ENCODE peak calls at places on chromosomes 12 and 14, in four cellular contexts. U is endothelial cell of umbilical vein, K is WERI-Rb-1, D is lower lobe of right lung. R is an unnamed sample.

GRCh38 chr12:49667319-49668090 is 39.7 kb downstream of the FMNL3 start:
- DNase-seq in U (no peak), D (no peak), K (no peak), R (no peak)

GRCh38 chr12:52372216-52373154 is 5.2 kb upstream of the KRT85 start:
- DNase-seq in U (peak; percentile 73), D (peak; percentile 80), K (peak; percentile 71), R (peak; percentile 90)

GRCh38 chr12:12167847-12168246 is 97.1 kb downstream of the BCL2L14 start:
- DNase-seq in U (no peak), D (no peak), K (no peak), R (no peak)

GRCh38 chr14:101235042-101235871 is 326.0 kb upstream of the DIO3 start:
- DNase-seq in D (peak; percentile 69), K (peak; percentile 60), U (peak; percentile 55), R (peak; percentile 50)

GRCh38 chr12:31659087-31659942 is at the start of gene ETFBKMT:
- DNase-seq in U (peak; percentile 89), K (peak; percentile 95), D (peak; percentile 91), R (peak; percentile 93)

GRCh38 chr14:98177551-98177950 is 1094.4 kb downstream of the BCL11B start:
- DNase-seq in K (no peak), D (no peak), U (no peak), R (no peak)

GRCh38 chr14:56159066-56159465 is 40.9 kb downstream of the PELI2 start:
- DNase-seq in U (no peak), D (no peak), K (no peak), R (no peak)

GRCh38 chr14:89337161-89337560 is 79.9 kb downstream of the FOXN3 start:
- DNase-seq in U (no peak), D (no peak), K (no peak), R (no peak)

GRCh38 chr12:13362260-13362841 is 165.8 kb downstream of the EMP1 start:
- DNase-seq in D (peak; percentile 54), K (peak; percentile 79), U (peak; percentile 48), R (no peak)

GRCh38 chr12:24821691-24822090 is 127.2 kb downstream of the BCAT1 start:
- DNase-seq in U (no peak), K (no peak), D (no peak), R (no peak)

GRCh38 chr14:69987416-69988144 is 108.4 kb downstream of the SMOC1 start:
- DNase-seq in K (no peak), D (no peak), U (no peak), R (no peak)

GRCh38 chr14:65095633-65096205 is 6.6 kb downstream of the MAX start:
- DNase-seq in D (no peak), K (no peak), U (peak; percentile 29), R (no peak)

GRCh38 chr14:90810808-90811207 is 5.4 kb downstream of the TTC7B start:
- DNase-seq in K (peak; percentile 97), D (no peak), U (no peak), R (no peak)

GRCh38 chr14:72472845-72473244 is 421.1 kb downstream of the DPF3 start:
- DNase-seq in U (no peak), K (no peak), D (no peak), R (no peak)

GRCh38 chr12:121260091-121260490 is 36.4 kb downstream of the CAMKK2 start:
- DNase-seq in K (no peak), U (no peak), D (no peak), R (no peak)

GRCh38 chr12:109377139-109377685 is 29.5 kb downstream of the MYO1H start:
- DNase-seq in K (no peak), U (no peak), D (no peak), R (no peak)

GRCh38 chr12:108129017-108129812 is at the start of gene WSCD2:
- DNase-seq in K (peak; percentile 87), D (peak; percentile 52), U (no peak), R (peak; percentile 67)

GRCh38 chr14:67385120-67385519 is 25.0 kb downstream of the EIF2S1 start:
- DNase-seq in K (no peak), U (no peak), D (no peak), R (no peak)

GRCh38 chr12:121224591-121224990 is 14.7 kb downstream of the P2RX4 start:
- DNase-seq in K (no peak), D (no peak), U (no peak), R (no peak)

GRCh38 chr12:71947645-71948105 is 9.0 kb downstream of the TPH2 start:
- DNase-seq in K (peak; percentile 82), U (no peak), D (peak; percentile 44), R (no peak)

DNA sequence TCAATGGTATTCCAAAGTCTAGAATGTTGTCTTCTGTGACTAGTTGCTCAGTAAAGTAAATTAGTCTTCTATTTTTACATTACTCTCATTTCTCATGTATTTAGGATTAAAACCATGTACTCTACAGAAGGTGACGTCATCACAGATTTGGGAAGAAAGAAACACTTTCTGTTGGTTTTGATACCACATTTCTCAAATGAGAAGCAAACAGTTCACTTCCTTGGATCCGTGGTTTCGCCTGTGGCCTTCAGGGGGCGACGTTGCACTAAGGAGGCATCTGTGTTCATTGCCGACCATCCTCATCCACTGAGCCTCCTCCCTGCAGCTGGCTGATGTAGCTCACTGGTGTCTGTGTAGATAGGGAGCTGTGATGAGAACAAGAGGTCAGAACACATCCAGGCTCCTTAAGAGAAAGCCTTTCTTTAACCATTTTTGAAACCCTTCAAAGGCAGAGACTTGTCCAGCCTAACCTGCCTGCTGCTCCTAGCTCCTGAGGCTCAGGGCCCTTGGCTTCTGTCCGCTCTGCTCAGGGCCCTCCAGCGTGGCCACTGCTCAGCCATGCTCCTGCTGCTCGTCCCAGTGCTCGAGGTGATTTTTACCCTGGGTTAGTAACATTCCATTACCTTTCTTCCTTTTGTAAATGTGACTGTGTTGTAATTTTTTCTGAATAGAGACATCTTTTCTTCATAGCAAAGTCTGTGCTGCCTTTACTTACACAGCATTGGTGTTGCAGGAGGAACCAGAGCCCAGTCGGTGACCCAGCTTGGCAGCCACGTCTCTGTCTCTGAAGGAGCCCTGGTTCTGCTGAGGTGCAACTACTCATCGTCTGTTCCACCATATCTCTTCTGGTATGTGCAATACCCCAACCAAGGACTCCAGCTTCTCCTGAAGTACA is 220.6 kb upstream of the OR4E1 start:
- DNase-seq in D (no peak), K (no peak), U (no peak), R (no peak)
- TF ChIP-seq CTCF in D (peak; percentile 43), K (peak; percentile 38), U (peak; percentile 57), R (no peak)

GRCh38 chr12:102814691-102815367 is 102.2 kb downstream of the PAH start:
- DNase-seq in K (no peak), U (no peak), D (no peak), R (no peak)
- H3K27ac ChIP-seq in K (no peak overlapping the region), U (no peak overlapping the region), D (no peak overlapping the region), R (peak overlapping the region; percentile 45)

GRCh38 chr14:23789696-23790095 is 153.5 kb downstream of the DHRS2 start:
- DNase-seq in U (no peak), D (no peak), K (no peak), R (no peak)

GRCh38 chr14:23787436-23787835 is 151.3 kb downstream of the DHRS2 start:
- DNase-seq in U (no peak), D (no peak), K (no peak), R (no peak)
- TF ChIP-seq CTCF in U (no peak), D (no peak), K (no peak), R (no peak)

GRCh38 chr12:106112094-106112822 is 26.5 kb downstream of the NUAK1 start:
- DNase-seq in K (no peak), D (no peak), U (no peak), R (no peak)

GRCh38 chr12:106110626-106111300 is 28.0 kb downstream of the NUAK1 start:
- DNase-seq in D (no peak), U (no peak), K (no peak), R (no peak)

GRCh38 chr12:106114084-106115068 is 24.4 kb downstream of the NUAK1 start:
- DNase-seq in K (no peak), U (no peak), D (no peak), R (no peak)

GRCh38 chr12:106113446-106114083 is 25.2 kb downstream of the NUAK1 start:
- DNase-seq in U (no peak), K (no peak), D (no peak), R (no peak)

GRCh38 chr12:106113042-106113441 is 25.7 kb downstream of the NUAK1 start:
- DNase-seq in D (no peak), U (no peak), K (no peak), R (no peak)
- H3K27ac ChIP-seq in D (peak overlapping the region; percentile 54), U (no peak overlapping the region), K (no peak overlapping the region), R (peak overlapping the region; percentile 84)

DNA sequence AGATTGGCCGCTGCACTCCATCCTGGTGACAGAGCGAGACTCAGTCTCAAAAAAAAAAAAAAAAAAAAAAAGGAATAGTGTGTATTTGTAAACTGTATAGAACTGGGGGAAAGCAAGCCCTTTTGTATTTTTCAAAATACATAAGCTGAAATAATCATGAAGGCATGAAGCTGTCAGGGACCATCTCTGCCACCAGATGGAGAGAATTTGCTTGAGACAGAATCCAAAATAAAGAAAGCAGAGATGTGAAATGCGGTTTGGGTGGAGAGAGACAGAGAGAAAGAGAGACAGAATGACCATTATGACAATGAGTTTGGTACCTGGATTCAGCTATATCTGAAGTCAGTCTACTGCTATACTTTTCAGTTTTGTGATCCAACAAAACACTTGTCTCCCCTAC is 155.7 kb upstream of the LRIG3 start:
- DNase-seq in D (no peak), K (no peak), U (peak; percentile 71), R (no peak)
- TF ChIP-seq CTCF in D (no peak), K (no peak), U (peak; percentile 21), R (no peak)